ENCODE peak calls at places on chromosomes 12 and 14, in four cellular contexts. Q, F, O and X are unnamed samples.

GRCh38 chr12:121713257-121714155 is 954 bp downstream of the TMEM120B start:
- DNase-seq in Q (peak; percentile 63), O (no peak), F (no peak), X (peak; percentile 20)

GRCh38 chr14:72301352-72301751 is 369.1 kb downstream of the RGS6 start:
- DNase-seq in O (no peak), Q (no peak), F (no peak), X (no peak)

GRCh38 chr12:114430306-114430705 is 24.4 kb upstream of the TBX5 start:
- DNase-seq in Q (no peak), F (no peak), O (no peak), X (no peak)

GRCh38 chr12:13186292-13186691 is 10.2 kb upstream of the EMP1 start:
- DNase-seq in Q (no peak), F (no peak), O (no peak), X (no peak)

GRCh38 chr12:89177802-89178201 is 174.5 kb downstream of the DUSP6 start:
- DNase-seq in F (no peak), O (no peak), Q (no peak), X (no peak)

GRCh38 chr12:122203968-122204828 is 689 bp downstream of the B3GNT4 start:
- DNase-seq in Q (no peak), F (no peak), O (no peak), X (no peak)

GRCh38 chr14:51014086-51014485 is 69.8 kb upstream of the PYGL start:
- DNase-seq in Q (no peak), F (no peak), O (no peak), X (no peak)

GRCh38 chr14:80544366-80544765 is 333.1 kb upstream of the DIO2 start:
- DNase-seq in O (no peak), Q (no peak), F (no peak), X (no peak)

GRCh38 chr12:78271546-78271945 is 440.9 kb downstream of the NAV3 start:
- DNase-seq in O (no peak), Q (no peak), F (no peak), X (no peak)

GRCh38 chr12:104478396-104479140 is 21.8 kb downstream of the CHST11 start:
- DNase-seq in F (no peak), Q (no peak), O (no peak), X (peak; percentile 38)

GRCh38 chr12:95742586-95742985 is 48.0 kb downstream of the NTN4 start:
- DNase-seq in O (no peak), Q (no peak), F (no peak), X (no peak)

GRCh38 chr14:72781476-72782181 is 112.3 kb downstream of the DPF3 start:
- DNase-seq in F (peak; percentile 84), O (no peak), Q (no peak), X (no peak)

GRCh38 chr12:132600048-132601032 is 10.0 kb downstream of the LRCOL1 start:
- DNase-seq in F (peak; percentile 54), Q (peak; percentile 73), O (peak; percentile 23), X (peak; percentile 71)

GRCh38 chr14:103033744-103034143 is 23.6 kb downstream of the CDC42BPB start:
- DNase-seq in Q (no peak), F (no peak), O (no peak), X (peak; percentile 72)

GRCh38 chr12:27237790-27238771 is 6.0 kb upstream of the STK38L start:
- DNase-seq in F (no peak), Q (no peak), O (no peak), X (no peak)

GRCh38 chr14:94396628-94397210 is 8.3 kb upstream of the SERPINA1 start:
- DNase-seq in Q (no peak), F (no peak), O (no peak), X (no peak)

GRCh38 chr12:109518820-109519665 is 41.6 kb downstream of the UBE3B start:
- DNase-seq in F (peak; percentile 43), O (peak; percentile 26), Q (peak; percentile 79), X (peak; percentile 59)
- TF ChIP-seq POLR2AphosphoS5 in F (no peak), O (no peak), Q (no peak), X (no peak)

GRCh38 chr12:1080520-1081223 is 89.6 kb downstream of the ERC1 start:
- DNase-seq in Q (no peak), O (no peak), F (no peak), X (no peak)
- TF ChIP-seq POLR2AphosphoS5 in Q (no peak), O (no peak), F (no peak), X (no peak)

DNA sequence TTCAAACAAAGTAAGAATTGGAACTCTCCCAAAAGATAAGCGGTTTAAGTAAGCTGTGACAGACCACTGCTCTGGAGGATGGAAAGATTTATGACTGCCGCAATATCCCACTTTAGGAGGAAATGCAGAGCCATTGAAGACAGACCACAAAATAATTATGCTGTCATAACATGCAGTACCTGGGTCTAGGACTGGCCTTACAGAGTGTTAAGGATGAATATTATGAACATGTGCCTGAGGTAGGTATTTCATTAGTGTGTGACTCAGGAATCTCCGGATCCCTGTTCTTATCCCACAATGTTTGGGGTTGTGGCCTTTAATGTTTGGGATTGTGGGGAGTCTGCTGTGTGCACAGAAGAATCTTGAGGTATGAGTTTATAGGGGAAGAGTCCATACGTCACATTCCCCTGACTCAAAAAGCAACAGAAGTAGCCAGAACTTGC is 114.9 kb downstream of the SAMD4A start:
- DNase-seq in Q (no peak), F (no peak), O (no peak), X (no peak)
- TF ChIP-seq POLR2AphosphoS5 in Q (no peak), F (no peak), O (no peak), X (no peak)

DNA sequence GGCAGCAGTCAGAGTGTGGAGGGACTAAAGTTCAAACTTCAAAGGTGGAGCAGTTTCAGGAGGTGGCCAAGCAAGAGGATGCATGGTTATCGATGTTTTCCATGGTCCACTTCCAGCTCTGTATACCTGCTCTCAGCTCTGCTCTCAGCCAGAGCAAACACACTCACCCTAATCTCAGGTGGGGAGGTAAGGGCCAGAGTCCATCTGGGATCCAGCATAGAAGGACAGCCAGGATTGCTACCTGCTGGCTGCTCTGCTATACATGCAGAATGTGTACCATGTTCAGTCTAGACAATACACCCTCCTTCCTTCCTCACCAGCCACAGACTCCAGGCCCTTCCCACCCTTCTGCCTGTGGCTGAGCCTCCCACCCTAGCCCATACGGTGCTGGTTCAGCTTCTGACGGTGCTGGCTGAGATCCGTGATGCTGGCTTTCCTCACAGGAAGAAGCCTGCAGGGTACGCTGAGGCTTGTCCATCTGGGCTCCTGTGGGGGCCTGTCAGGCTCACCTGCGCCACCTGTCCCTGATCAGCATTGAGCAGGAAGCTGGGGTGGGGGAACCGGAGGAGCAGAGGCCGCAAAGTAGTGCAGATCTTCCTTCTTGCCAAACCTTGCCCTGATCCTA is 2.4 kb downstream of the CBLN3 start:
- DNase-seq in O (no peak), Q (no peak), F (peak; percentile 81), X (peak; percentile 65)
- TF ChIP-seq POLR2AphosphoS5 in O (no peak), Q (no peak), F (no peak), X (peak; percentile 52)

GRCh38 chr12:4417471-4417870 is 28.1 kb downstream of the FGF6 start:
- DNase-seq in O (no peak), F (no peak), Q (no peak), X (no peak)
- TF ChIP-seq POLR2AphosphoS5 in O (no peak), F (no peak), Q (no peak), X (no peak)

GRCh38 chr14:55451950-55452349 is 11.5 kb upstream of the TBPL2 start:
- DNase-seq in O (no peak), F (no peak), Q (no peak), X (no peak)

GRCh38 chr14:55450124-55450523 is 9.7 kb upstream of the TBPL2 start:
- DNase-seq in O (no peak), Q (no peak), F (no peak), X (no peak)

GRCh38 chr14:55450539-55450938 is 10.1 kb upstream of the TBPL2 start:
- DNase-seq in F (no peak), Q (no peak), O (no peak), X (no peak)

GRCh38 chr14:55450987-55451386 is 10.6 kb upstream of the TBPL2 start:
- DNase-seq in Q (no peak), O (no peak), F (no peak), X (no peak)

GRCh38 chr14:55451398-55451797 is 11.0 kb upstream of the TBPL2 start:
- DNase-seq in O (no peak), F (no peak), Q (no peak), X (no peak)
- TF ChIP-seq POLR2AphosphoS5 in O (no peak), F (no peak), Q (no peak), X (no peak)